ENCODE peak calls at places on chromosomes 16 and 17, in eight cellular contexts. M, F, A, C, K, B, U and J are unnamed samples.

GRCh38 chr17:8630802-8631553 is 453 bp upstream of the MYH10 start:
- DNase-seq in A (peak), M (peak), B (peak), F (peak), K (peak), C (peak), U (peak), J (peak)

GRCh38 chr16:1096164-1097082 is at the start of gene C1QTNF8:
- DNase-seq in F (no peak), M (no peak), U (no peak), K (no peak), B (no peak), C (no peak), A (no peak), J (no peak)

GRCh38 chr17:17401271-17401781 is 75.5 kb upstream of the MED9 start:
- DNase-seq in A (peak), B (peak), F (no peak), C (no peak), M (no peak), U (no peak), K (no peak), J (no peak)

GRCh38 chr16:68948230-68948910 is 105.0 kb downstream of the TANGO6 start:
- DNase-seq in M (no peak), F (peak), U (no peak), A (peak), C (no peak), K (peak), B (peak), J (no peak)

GRCh38 chr17:79019631-79020584 is 4.1 kb upstream of the C1QTNF1 start:
- DNase-seq in K (peak), B (peak), F (peak), U (no peak), C (peak), M (no peak), A (peak), J (peak)

GRCh38 chr17:81518785-81519283 is 6.2 kb upstream of the ACTG1 start:
- DNase-seq in F (no peak), K (no peak), M (no peak), A (peak), U (no peak), B (peak), C (peak), J (peak)

GRCh38 chr16:27355610-27356009 is 41.8 kb downstream of the IL4R start:
- DNase-seq in K (peak), B (peak), F (peak), M (no peak), C (peak), U (no peak), A (peak), J (peak)

GRCh38 chr17:30379303-30380105 is 777 bp downstream of the CPD start:
- DNase-seq in M (no peak), A (peak), K (no peak), B (peak), C (peak), U (no peak), F (no peak), J (peak)

GRCh38 chr16:6616746-6617145 is 715.9 kb upstream of the RBFOX1 start:
- DNase-seq in U (no peak), B (no peak), C (no peak), A (no peak), F (no peak), K (no peak), M (no peak), J (peak)

GRCh38 chr16:81401035-81401950 is 43.3 kb upstream of the CMIP start:
- DNase-seq in B (peak), A (peak), C (peak), K (peak), F (peak), M (no peak), U (no peak), J (peak)

GRCh38 chr17:62740066-62740465 is 68.0 kb downstream of the MARCHF10 start:
- DNase-seq in M (no peak), B (no peak), F (no peak), K (no peak), C (no peak), U (no peak), A (peak), J (no peak)

GRCh38 chr17:82948957-82949356 is 109.1 kb upstream of the ZNF750 start:
- DNase-seq in C (no peak), U (no peak), M (no peak), A (no peak), F (no peak), B (no peak), K (no peak), J (no peak)

GRCh38 chr16:3654249-3654991 is at the start of gene DNASE1:
- DNase-seq in U (no peak), M (peak), F (peak), B (peak), C (peak), K (peak), A (peak), J (peak)

GRCh38 chr16:25109643-25110042 is 1.9 kb upstream of the LCMT1 start:
- DNase-seq in A (peak), B (peak), M (no peak), F (peak), K (peak), U (no peak), C (no peak), J (peak)

GRCh38 chr17:17106716-17107115 is 64.5 kb downstream of the MPRIP start:
- DNase-seq in K (peak), F (peak), U (no peak), A (peak), M (no peak), C (no peak), B (no peak), J (no peak)

GRCh38 chr16:22092143-22092933 is at the start of gene VWA3A:
- DNase-seq in A (peak), U (no peak), K (peak), M (no peak), B (peak), C (no peak), F (peak), J (no peak)

GRCh38 chr17:35345926-35346771 is 27.3 kb downstream of the SLFN11 start:
- DNase-seq in F (peak), B (peak), C (peak), U (no peak), K (peak), M (no peak), A (peak), J (peak)

GRCh38 chr17:40071720-40072480 is 9.1 kb downstream of the THRA start:
- DNase-seq in B (no peak), A (peak), F (peak), C (peak), U (peak), M (no peak), K (peak), J (peak)

GRCh38 chr17:7043195-7043543 is 723 bp downstream of the SLC16A11 start:
- DNase-seq in F (no peak), C (no peak), K (no peak), U (no peak), M (no peak), B (no peak), A (no peak), J (peak)

GRCh38 chr16:48231675-48232214 is 12.4 kb upstream of the LONP2 start:
- DNase-seq in F (peak), B (peak), C (peak), U (no peak), A (peak), M (peak), K (peak), J (peak)

GRCh38 chr17:67474081-67474661 is 97.1 kb downstream of the PITPNC1 start:
- DNase-seq in C (no peak), U (no peak), M (no peak), B (peak), K (peak), A (peak), F (peak), J (no peak)